ENCODE peak calls at places on chromosomes 11 and 22, in four cellular contexts. T is AG04450, H is type B pancreatic cell, G is right atrium auricular region. K is an unnamed sample.

GRCh38 chr11:70699294-70700221 is 301.2 kb downstream of the CTTN start:
- DNase-seq in T (no peak), H (no peak), G (no peak), K (no peak)

GRCh38 chr11:131579932-131580387 is 209.5 kb downstream of the NTM start:
- DNase-seq in T (no peak), H (no peak), G (no peak), K (no peak)

GRCh38 chr11:23311986-23312940 is 452.0 kb upstream of the CCDC179 start:
- DNase-seq in T (no peak), H (no peak), G (no peak), K (no peak)

GRCh38 chr11:17544181-17544622 is at the start of gene USH1C:
- DNase-seq in T (no peak), H (no peak), G (no peak), K (no peak)

GRCh38 chr11:82680252-82680651 is 53.4 kb downstream of the FAM181B start:
- DNase-seq in T (no peak), H (no peak), G (no peak), K (no peak)

GRCh38 chr11:17014321-17014773 is at the start of gene PLEKHA7:
- DNase-seq in T (no peak), H (peak), G (no peak), K (no peak)

GRCh38 chr11:128532016-128532570 is 55.3 kb downstream of the ETS1 start:
- DNase-seq in T (no peak), H (no peak), G (no peak), K (peak)

GRCh38 chr11:101022256-101022655 is 107.4 kb downstream of the PGR start:
- DNase-seq in T (no peak), H (no peak), G (no peak), K (no peak)

GRCh38 chr11:44880511-44880910 is 70.2 kb downstream of the TP53I11 start:
- DNase-seq in T (no peak), H (no peak), G (no peak), K (no peak)

GRCh38 chr11:92627615-92628201 is 341.7 kb upstream of the MTNR1B start:
- DNase-seq in T (no peak), H (no peak), G (no peak), K (no peak)

GRCh38 chr11:71252434-71252781 is at the start of gene SHANK2:
- DNase-seq in T (no peak), H (no peak), G (no peak), K (no peak)

GRCh38 chr11:9765320-9766101 is 101.6 kb downstream of the SWAP70 start:
- DNase-seq in T (peak), H (no peak), G (no peak), K (no peak)

GRCh38 chr11:33412231-33412630 is 155.1 kb downstream of the HIPK3 start:
- DNase-seq in T (no peak), H (no peak), G (no peak), K (no peak)

GRCh38 chr11:57276857-57277505 is 39.9 kb upstream of the APLNR start:
- DNase-seq in T (no peak), H (no peak), G (no peak), K (peak)

GRCh38 chr22:17381237-17381913 is 12.1 kb downstream of the CECR2 start:
- DNase-seq in T (no peak), H (no peak), G (no peak), K (peak)

GRCh38 chr11:82533628-82534353 is 199.9 kb downstream of the FAM181B start:
- DNase-seq in T (no peak), H (no peak), G (no peak), K (no peak)

GRCh38 chr11:75100314-75100713 is 3.6 kb upstream of the OR2AT4 start:
- DNase-seq in T (peak), H (no peak), G (no peak), K (peak)

GRCh38 chr11:16193897-16194381 is 162.4 kb downstream of the SOX6 start:
- DNase-seq in T (no peak), H (no peak), G (no peak), K (no peak)

GRCh38 chr11:117901601-117902000 is 25.1 kb upstream of the FXYD6 start:
- DNase-seq in T (no peak), H (no peak), G (no peak), K (no peak)

GRCh38 chr22:35439365-35439717 is 39.4 kb downstream of the MCM5 start:
- DNase-seq in T (no peak), H (no peak), G (no peak), K (no peak)

GRCh38 chr22:25134028-25134427 is 65.6 kb upstream of the CRYBB3 start:
- DNase-seq in T (no peak), H (no peak), G (no peak), K (peak)

GRCh38 chr22:38348751-38349496 is 31.7 kb upstream of the CSNK1E start:
- DNase-seq in T (no peak), H (peak), G (peak), K (no peak)

GRCh38 chr22:19877626-19878339 is 23.1 kb upstream of the GNB1L start:
- DNase-seq in T (no peak), H (peak), G (no peak), K (no peak)

GRCh38 chr22:29110946-29111345 is 38.1 kb downstream of the KREMEN1 start:
- DNase-seq in T (no peak), H (no peak), G (no peak), K (no peak)

GRCh38 chr22:29112680-29113079 is 39.8 kb downstream of the KREMEN1 start:
- DNase-seq in T (no peak), H (no peak), G (no peak), K (no peak)

GRCh38 chr22:29109853-29110252 is 37.0 kb downstream of the KREMEN1 start:
- DNase-seq in T (no peak), H (no peak), G (no peak), K (no peak)

GRCh38 chr22:29113329-29113728 is 40.5 kb downstream of the KREMEN1 start:
- DNase-seq in T (peak), H (no peak), G (no peak), K (no peak)

DNA sequence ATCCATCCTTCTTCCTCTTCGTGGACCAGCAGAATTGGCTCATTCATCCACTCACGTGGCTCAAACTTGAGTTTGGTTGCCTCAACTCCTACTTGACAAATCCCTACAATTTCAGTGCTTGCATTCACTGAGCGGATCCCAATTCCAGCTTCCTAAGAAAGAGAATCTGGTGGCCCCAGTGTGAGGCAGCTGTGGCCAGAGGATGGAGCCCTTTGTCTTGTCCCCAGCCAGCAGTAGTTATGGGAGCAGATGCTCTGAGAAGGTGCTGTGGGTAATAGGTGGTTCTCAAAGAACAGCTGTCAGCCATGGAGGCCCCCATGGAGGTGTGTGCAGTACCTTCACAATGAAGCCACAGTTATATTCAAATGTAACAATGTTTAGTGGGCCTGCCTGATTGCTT is 39.3 kb downstream of the KREMEN1 start:
- DNase-seq in T (no peak), H (no peak), G (no peak), K (no peak)
- TF ChIP-seq CTCF in T (no peak), H (no peak), G (no peak), K (no peak)

GRCh38 chr11:79055866-79056632 is 384.8 kb downstream of the TENM4 start:
- DNase-seq in T (no peak), H (no peak), G (no peak), K (no peak)
- TF ChIP-seq CTCF in T (no peak), H (no peak), G (no peak), K (no peak)

DNA sequence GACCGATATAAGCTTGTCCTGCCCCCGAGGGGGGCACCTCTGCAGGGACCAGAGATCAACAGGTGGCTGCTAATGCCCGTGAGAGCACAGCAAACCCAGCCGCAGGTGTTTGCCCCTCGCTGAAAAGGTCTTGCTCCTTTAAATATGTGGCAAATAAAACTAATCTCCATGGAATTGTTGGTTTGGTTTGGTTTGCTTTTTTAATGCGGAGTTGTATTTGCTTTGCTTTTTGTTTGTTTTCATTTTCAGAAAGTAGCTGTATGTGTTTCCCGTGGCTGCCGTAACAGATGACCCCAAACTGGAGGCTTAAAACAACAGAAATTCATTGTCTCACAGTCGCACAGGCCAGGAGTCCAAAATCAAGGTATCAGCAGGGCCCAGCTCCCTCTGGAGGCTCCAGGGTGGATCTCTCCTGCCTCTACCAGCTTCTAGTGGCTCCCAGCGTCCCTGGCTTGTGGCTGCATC is 93.0 kb downstream of the CELSR1 start:
- DNase-seq in T (no peak), H (no peak), G (no peak), K (no peak)
- TF ChIP-seq CTCF in T (peak), H (no peak), G (no peak), K (no peak)

GRCh38 chr11:19955660-19956059 is 204.6 kb downstream of the DBX1 start:
- DNase-seq in T (no peak), H (no peak), G (no peak), K (no peak)

GRCh38 chr11:19952101-19952605 is 208.1 kb downstream of the DBX1 start:
- DNase-seq in T (no peak), H (no peak), G (no peak), K (no peak)

GRCh38 chr11:19954899-19955298 is 205.4 kb downstream of the DBX1 start:
- DNase-seq in T (no peak), H (no peak), G (no peak), K (peak)

GRCh38 chr11:19953342-19953741 is 206.9 kb downstream of the DBX1 start:
- DNase-seq in T (no peak), H (no peak), G (no peak), K (peak)

DNA sequence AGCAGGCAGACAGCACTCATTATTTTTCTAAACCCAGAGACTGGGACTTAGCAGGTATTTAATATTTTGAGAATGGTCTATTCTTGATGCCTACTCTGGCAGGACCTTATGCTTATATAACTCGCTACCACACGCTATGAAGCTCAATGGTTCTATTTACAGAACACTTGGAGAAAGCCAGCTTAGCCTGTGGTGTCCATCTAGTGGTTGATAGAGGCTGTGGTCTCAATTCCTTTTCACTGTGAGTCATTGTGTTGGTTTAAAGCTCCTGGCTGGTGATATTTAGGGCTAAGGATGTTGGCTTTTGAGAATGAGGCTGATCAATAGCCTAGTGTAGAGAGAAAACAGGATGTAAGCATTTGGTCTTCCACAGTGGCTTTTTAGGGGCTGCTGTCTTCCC is 206.4 kb downstream of the DBX1 start:
- DNase-seq in T (peak), H (no peak), G (no peak), K (peak)
- TF ChIP-seq CTCF in T (peak), H (peak), G (peak), K (peak)

GRCh38 chr22:33631777-33632176 is 288.5 kb downstream of the LARGE1 start:
- DNase-seq in T (no peak), H (no peak), G (no peak), K (no peak)
- TF ChIP-seq CTCF in T (no peak), H (no peak), G (no peak), K (no peak)

DNA sequence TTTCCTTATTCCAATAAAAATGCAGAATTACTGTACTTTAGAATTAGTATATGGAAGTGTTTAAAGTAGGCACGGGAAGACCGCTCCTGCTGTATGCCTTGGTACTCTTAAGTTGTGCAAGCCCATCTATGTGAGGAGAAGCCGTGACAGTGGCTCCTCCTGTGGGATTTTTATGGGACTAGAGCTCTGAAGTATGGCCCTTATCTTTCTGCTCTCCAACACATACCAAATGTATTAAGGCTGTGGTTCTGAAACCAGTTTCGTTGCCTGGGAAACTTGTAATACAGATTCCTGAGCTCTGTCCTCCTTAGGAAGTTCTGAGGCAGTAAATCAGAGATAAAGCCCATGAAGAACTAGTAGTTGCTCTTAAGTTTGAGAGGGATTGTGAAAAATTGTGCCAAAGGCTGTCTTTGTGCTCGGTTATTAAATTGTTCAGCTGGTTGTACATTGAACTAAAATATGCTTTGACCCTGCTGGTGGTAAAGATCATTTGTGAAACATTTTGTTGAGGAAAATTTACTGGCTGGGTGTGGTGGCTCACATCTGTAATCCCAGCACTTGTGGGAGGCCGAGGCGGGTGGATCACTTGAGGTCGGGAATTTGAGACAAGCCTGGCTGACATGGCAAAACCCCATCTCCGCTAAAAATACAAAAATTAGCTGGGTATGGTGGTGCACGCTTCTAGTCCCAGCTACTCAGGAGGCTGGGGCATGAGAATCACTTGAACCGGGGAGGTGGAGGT is 29.3 kb downstream of the RTN3 start:
- DNase-seq in T (peak), H (no peak), G (no peak), K (no peak)
- TF ChIP-seq CTCF in T (no peak), H (no peak), G (no peak), K (no peak)

GRCh38 chr11:66815646-66816045 is 27.6 kb upstream of the RCE1 start:
- DNase-seq in T (no peak), H (no peak), G (no peak), K (no peak)
- TF ChIP-seq CTCF in T (no peak), H (no peak), G (no peak), K (no peak)

GRCh38 chr11:103659138-103659734 is 377.2 kb upstream of the DDI1 start:
- DNase-seq in T (no peak), H (no peak), G (no peak), K (peak)
- TF ChIP-seq CTCF in T (peak), H (peak), G (no peak), K (peak)